ENCODE peak calls at places on chromosomes 1 and 21, in four cellular contexts. R is mammary epithelial cell, J is GM10248, B is RWPE1. I is an unnamed sample.

GRCh38 chr1:2801535-2802291 is at the start of gene TTC34:
- DNase-seq in J (peak; percentile 50), R (no peak), B (peak; percentile 14), I (no peak)

GRCh38 chr1:209150114-209150513 is 433.4 kb upstream of the CAMK1G start:
- DNase-seq in R (peak; percentile 44), J (peak; percentile 20), B (peak; percentile 53), I (peak; percentile 90)

GRCh38 chr1:219506337-219506944 is 106.5 kb downstream of the ZC3H11B start:
- DNase-seq in B (no peak), R (no peak), J (no peak), I (no peak)

GRCh38 chr1:31939484-31940329 is 1.5 kb upstream of the PTP4A2 start:
- DNase-seq in R (peak; percentile 90), J (peak; percentile 75), B (peak; percentile 83), I (peak; percentile 95)

GRCh38 chr1:107702946-107703571 is 261.9 kb downstream of the VAV3 start:
- DNase-seq in B (no peak), R (no peak), J (no peak), I (no peak)

GRCh38 chr1:151568626-151569088 is 28.5 kb downstream of the TUFT1 start:
- DNase-seq in J (no peak), B (no peak), R (peak; percentile 82), I (peak; percentile 38)

GRCh38 chr21:14325575-14325974 is 57.4 kb downstream of the HSPA13 start:
- DNase-seq in J (no peak), B (no peak), R (no peak), I (no peak)

GRCh38 chr1:152410599-152410998 is 3.5 kb downstream of the CRNN start:
- DNase-seq in J (no peak), B (no peak), R (no peak), I (no peak)

GRCh38 chr1:59971464-59971911 is 44.9 kb upstream of the CYP2J2 start:
- DNase-seq in B (peak; percentile 76), R (peak; percentile 55), J (peak; percentile 69), I (peak; percentile 71)

GRCh38 chr1:43402055-43402865 is 12.6 kb downstream of the SZT2 start:
- DNase-seq in J (no peak), B (no peak), R (no peak), I (no peak)

GRCh38 chr1:185337221-185337620 is 20.2 kb upstream of the IVNS1ABP start:
- DNase-seq in B (no peak), R (peak; percentile 12), J (no peak), I (no peak)

GRCh38 chr1:20476260-20477038 is 9.6 kb downstream of the CAMK2N1 start:
- DNase-seq in B (no peak), J (no peak), R (peak; percentile 42), I (peak; percentile 47)

GRCh38 chr21:17925900-17926299 is 106.7 kb upstream of the C21orf91 start:
- DNase-seq in B (no peak), J (no peak), R (no peak), I (peak; percentile 56)

GRCh38 chr1:15249032-15249601 is 2.1 kb downstream of the FHAD1 start:
- DNase-seq in R (no peak), B (no peak), J (no peak), I (no peak)

GRCh38 chr1:30506785-30507312 is 216.5 kb downstream of the MATN1 start:
- DNase-seq in J (no peak), R (no peak), B (no peak), I (no peak)

GRCh38 chr1:211345719-211346118 is 19.1 kb downstream of the TRAF5 start:
- DNase-seq in R (no peak), B (no peak), J (no peak), I (no peak)

GRCh38 chr1:43452789-43453441 is 816 bp downstream of the HYI start:
- DNase-seq in B (peak; percentile 27), R (no peak), J (no peak), I (peak; percentile 70)

GRCh38 chr1:26429741-26430140 is 2.4 kb upstream of the DHDDS start:
- DNase-seq in R (no peak), J (no peak), B (no peak), I (no peak)

GRCh38 chr21:44931137-44931500 is 8.7 kb upstream of the SLX9 start:
- DNase-seq in B (no peak), J (no peak), R (no peak), I (peak; percentile 75)

GRCh38 chr21:17513214-17514123 is 626 bp downstream of the CXADR start:
- DNase-seq in B (peak; percentile 22), J (peak; percentile 31), R (peak; percentile 52), I (peak; percentile 36)

GRCh38 chr1:31815752-31816484 is at the start of gene SPOCD1:
- DNase-seq in J (peak; percentile 83), B (peak; percentile 87), R (peak; percentile 58), I (peak; percentile 83)

GRCh38 chr1:180887841-180888240 is 24.9 kb upstream of the KIAA1614 start:
- DNase-seq in B (no peak), R (no peak), J (no peak), I (no peak)

GRCh38 chr1:113369040-113369439 is 21.3 kb upstream of the MAGI3 start:
- DNase-seq in B (no peak), R (no peak), J (no peak), I (no peak)

GRCh38 chr21:26169611-26170470 is 729 bp downstream of the APP start:
- DNase-seq in J (peak; percentile 61), B (peak; percentile 53), R (peak; percentile 61), I (peak; percentile 80)

GRCh38 chr1:177311111-177311510 is 140.4 kb downstream of the BRINP2 start:
- DNase-seq in B (no peak), R (no peak), J (no peak), I (no peak)

GRCh38 chr1:247357781-247358211 is 26.1 kb upstream of the ZNF496 start:
- DNase-seq in B (no peak), J (peak; percentile 47), R (peak; percentile 32), I (peak; percentile 90)

GRCh38 chr1:55833452-55834160 is 618.4 kb upstream of the USP24 start:
- DNase-seq in R (peak; percentile 34), J (no peak), B (no peak), I (peak; percentile 42)

GRCh38 chr1:235858784-235859183 is 7.9 kb downstream of the LYST start:
- DNase-seq in R (no peak), B (no peak), J (no peak), I (no peak)

GRCh38 chr1:47113178-47113577 is 24.1 kb upstream of the CYP4A22 start:
- DNase-seq in J (no peak), B (no peak), R (no peak), I (no peak)

GRCh38 chr1:119285482-119285881 is 83.1 kb upstream of the HAO2 start:
- DNase-seq in B (peak; percentile 33), R (peak; percentile 95), J (no peak), I (peak; percentile 86)

GRCh38 chr1:187409341-187409740 is 580.6 kb downstream of the PLA2G4A start:
- DNase-seq in B (no peak), J (no peak), R (no peak), I (no peak)

GRCh38 chr1:248924696-248925532 is 18.9 kb downstream of the PGBD2 start:
- DNase-seq in B (peak; percentile 26), R (peak; percentile 43), J (peak; percentile 42), I (peak; percentile 85)

GRCh38 chr1:65235867-65236805 is 73.2 kb upstream of the DNAJC6 start:
- DNase-seq in B (no peak), J (peak; percentile 20), R (peak; percentile 33), I (peak; percentile 72)

GRCh38 chr21:27802816-27803475 is 836.1 kb upstream of the ADAMTS5 start:
- DNase-seq in R (peak; percentile 43), B (no peak), J (peak; percentile 8), I (peak; percentile 53)

GRCh38 chr1:62530516-62531154 is 66.7 kb upstream of the ANGPTL3 start:
- DNase-seq in J (no peak), B (peak; percentile 39), R (peak; percentile 49), I (no peak)

GRCh38 chr1:206963740-206964139 is 6.5 kb downstream of the FCAMR start:
- DNase-seq in B (no peak), J (no peak), R (no peak), I (no peak)

GRCh38 chr1:38026592-38027200 is 14.2 kb downstream of the UTP11 start:
- DNase-seq in R (peak; percentile 73), B (peak; percentile 77), J (peak; percentile 61), I (peak; percentile 74)
- TF ChIP-seq CTCF in R (peak; percentile 95), B (peak; percentile 91), J (peak; percentile 71), I (peak; percentile 64)

DNA sequence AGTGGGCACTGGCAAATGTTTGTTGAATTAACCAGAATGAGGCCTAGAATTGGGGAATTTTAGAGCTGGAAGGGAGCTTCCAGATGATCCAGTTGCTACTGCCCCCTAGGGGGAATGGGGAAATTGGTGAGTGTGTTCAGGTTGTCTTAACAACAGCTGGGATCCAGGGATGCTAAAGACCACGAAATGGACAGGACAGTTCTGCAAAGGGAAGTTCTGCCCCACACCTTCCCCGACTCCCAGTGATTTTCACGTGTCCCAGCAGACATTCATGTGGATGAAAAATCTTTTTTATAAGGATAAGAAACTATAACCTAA is 33.9 kb downstream of the TRIM62 start:
- DNase-seq in J (no peak), B (peak; percentile 35), R (no peak), I (peak; percentile 55)
- TF ChIP-seq CTCF in J (peak; percentile 29), B (no peak), R (peak; percentile 46), I (peak; percentile 14)

GRCh38 chr1:87814573-87814972 is 485.9 kb downstream of the LMO4 start:
- DNase-seq in J (no peak), R (no peak), B (no peak), I (no peak)

GRCh38 chr1:87812881-87813577 is 484.3 kb downstream of the LMO4 start:
- DNase-seq in B (no peak), R (no peak), J (peak; percentile 35), I (no peak)

GRCh38 chr1:87820667-87821066 is 492.0 kb downstream of the LMO4 start:
- DNase-seq in J (no peak), R (no peak), B (no peak), I (no peak)

DNA sequence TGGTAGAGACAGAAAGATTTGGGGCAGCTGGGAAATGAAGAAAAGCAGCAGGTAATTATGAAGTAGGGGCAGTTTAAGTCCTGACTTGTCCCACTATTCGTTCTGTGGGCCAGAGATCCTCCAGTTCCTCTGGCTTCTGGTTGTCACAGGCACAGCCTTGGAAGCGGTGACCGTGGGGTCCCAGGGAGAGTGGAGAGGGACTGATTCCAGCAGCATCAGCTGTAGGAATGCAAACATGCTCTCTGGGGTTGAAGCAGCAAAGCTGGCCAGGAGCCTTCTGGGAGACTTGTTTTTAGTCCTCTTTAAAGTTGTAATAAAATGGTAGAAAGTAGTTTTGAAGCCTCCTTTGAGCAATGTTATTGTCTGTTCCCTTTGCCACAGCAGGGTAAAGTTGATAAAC is 488.0 kb downstream of the LMO4 start:
- DNase-seq in J (no peak), R (no peak), B (no peak), I (no peak)
- TF ChIP-seq CTCF in J (no peak), R (no peak), B (no peak), I (no peak)

DNA sequence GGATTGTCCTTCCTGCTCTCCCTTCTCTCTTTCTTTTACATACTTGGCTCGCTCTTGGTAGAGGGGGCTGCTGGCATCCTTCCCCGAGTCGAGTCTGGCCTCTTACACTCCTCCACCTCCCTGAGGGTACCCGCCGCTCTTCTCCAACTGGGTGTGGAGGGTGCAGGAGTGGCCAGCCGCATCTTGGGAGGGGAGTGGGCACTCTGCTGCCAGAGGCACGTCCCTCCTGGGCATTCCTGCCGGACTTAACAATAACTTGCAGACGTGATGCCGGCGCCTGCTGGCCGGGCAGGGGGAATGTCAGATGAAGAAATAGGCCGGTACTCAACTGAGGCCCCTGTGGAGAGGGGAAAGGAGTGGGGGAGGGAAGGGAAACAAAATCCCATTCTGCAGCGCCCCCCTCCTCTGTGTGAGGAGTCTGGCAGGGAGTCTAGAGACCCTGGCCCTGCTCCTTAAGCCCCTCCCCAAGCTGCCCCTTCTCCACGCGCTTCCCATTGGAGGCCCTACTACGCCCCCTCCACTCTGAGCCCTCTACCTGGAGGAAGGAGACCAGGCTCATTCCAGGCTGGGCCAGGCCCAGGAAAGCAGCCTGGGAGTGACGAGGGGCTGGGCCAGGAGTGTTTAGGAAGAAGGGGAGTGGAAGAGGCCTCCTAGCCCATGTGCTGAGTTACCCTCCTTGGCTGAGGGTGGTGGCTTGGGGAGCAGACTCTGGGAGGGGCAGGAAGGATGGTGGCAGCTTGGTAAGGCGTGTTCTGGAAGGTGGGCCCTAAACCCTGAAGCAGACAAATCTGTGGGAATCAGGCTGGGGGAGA is 1.8 kb downstream of the ATP2B4 start:
- DNase-seq in B (peak; percentile 77), R (peak; percentile 72), J (no peak), I (no peak)
- TF ChIP-seq CTCF in B (no peak), R (no peak), J (no peak), I (peak; percentile 24)

I was measured in MCF 10A.